ENCODE peak calls at places on chromosome 6, in eight cellular contexts. T is T47D, K is NCI-H1694, H is brain microvascular endothelial cell, Y is left ventricle myocardium inferior, J is gastrocnemius medialis, B is T-cell, O is pons. W is an unnamed sample.

GRCh38 chr6:46626228-46626909 is 26.2 kb downstream of the CYP39A1 start:
- DNase-seq in B (no peak), O (peak), K (no peak), Y (no peak), J (no peak), T (peak), H (peak), W (no peak)

GRCh38 chr6:138662474-138662873 is 111.1 kb upstream of the CCDC28A start:
- DNase-seq in H (no peak), B (no peak), K (no peak), J (no peak), O (no peak), T (peak), Y (no peak), W (no peak)

GRCh38 chr6:66481216-66481615 is 774.2 kb upstream of the EYS start:
- DNase-seq in B (no peak), O (no peak), J (no peak), H (no peak), K (no peak), T (no peak), Y (no peak), W (no peak)

GRCh38 chr6:158057213-158057987 is 75.7 kb downstream of the SYNJ2 start:
- DNase-seq in Y (no peak), H (peak), J (no peak), O (no peak), K (no peak), T (no peak), B (no peak), W (no peak)

GRCh38 chr6:33147807-33148666 is 44.2 kb downstream of the COL11A2 start:
- DNase-seq in O (peak), Y (no peak), H (peak), J (no peak), T (peak), K (no peak), B (no peak), W (no peak)

GRCh38 chr6:4441981-4442434 is 306.6 kb upstream of the ECI2 start:
- DNase-seq in T (no peak), H (no peak), B (no peak), O (no peak), K (no peak), Y (no peak), J (no peak), W (no peak)

GRCh38 chr6:1535295-1535694 is 74.4 kb upstream of the FOXC1 start:
- DNase-seq in O (no peak), B (peak), Y (no peak), H (peak), T (peak), K (no peak), J (no peak), W (no peak)

GRCh38 chr6:108635505-108636226 is 74.9 kb downstream of the FOXO3 start:
- DNase-seq in T (no peak), H (no peak), K (no peak), O (no peak), B (peak), J (no peak), Y (no peak), W (no peak)

GRCh38 chr6:106684011-106684410 is 54.6 kb downstream of the QRSL1 start:
- DNase-seq in O (no peak), H (no peak), B (no peak), J (no peak), T (no peak), Y (no peak), K (no peak), W (no peak)

GRCh38 chr6:112253842-112254816 is at the start of gene LAMA4:
- DNase-seq in Y (peak), K (no peak), H (peak), B (no peak), O (no peak), T (peak), J (no peak), W (no peak)

GRCh38 chr6:141685416-141685815 is 447.3 kb upstream of the GJE1 start:
- DNase-seq in Y (no peak), J (no peak), O (no peak), B (no peak), T (no peak), H (no peak), K (no peak), W (no peak)

W was measured in NCI-H510A.